ENCODE peak calls at places on chromosomes 7 and 10, in five cellular contexts. U is SJSA1; A is skeletal muscle cell; L is left colon; J is naive thymus-derived CD4-positive, alpha-beta T cell. G is an unnamed sample.

GRCh38 chr10:49431426-49431825 is 35.5 kb upstream of the DRGX start:
- DNase-seq in L (no peak), U (no peak), J (no peak), A (no peak), G (no peak)

GRCh38 chr7:46072722-46073121 is 151.7 kb upstream of the IGFBP3 start:
- DNase-seq in A (no peak), U (peak; percentile 26), J (no peak), L (no peak), G (no peak)

GRCh38 chr10:22251751-22252285 is 34.0 kb upstream of the EBLN1 start:
- DNase-seq in L (peak; percentile 65), A (no peak), J (peak; percentile 48), U (peak; percentile 75), G (peak; percentile 49)

GRCh38 chr7:127683776-127684681 is 32.0 kb downstream of the SND1 start:
- DNase-seq in U (no peak), A (peak; percentile 60), J (no peak), L (no peak), G (no peak)

GRCh38 chr7:155191901-155192478 is 105.7 kb upstream of the INSIG1 start:
- DNase-seq in U (no peak), A (no peak), L (no peak), J (no peak), G (no peak)

GRCh38 chr7:85184599-85185354 is 2.1 kb downstream of the SEMA3D start:
- DNase-seq in U (peak; percentile 7), J (no peak), A (no peak), L (peak; percentile 14), G (no peak)

GRCh38 chr10:11898372-11899066 is 75.4 kb downstream of the PROSER2 start:
- DNase-seq in A (peak; percentile 25), U (no peak), J (no peak), L (peak; percentile 25), G (peak; percentile 78)

GRCh38 chr10:95505084-95505610 is 56.0 kb downstream of the SORBS1 start:
- DNase-seq in A (no peak), U (no peak), J (no peak), L (no peak), G (no peak)

GRCh38 chr10:112517381-112517976 is 70.5 kb downstream of the VTI1A start:
- DNase-seq in L (no peak), A (no peak), J (no peak), U (no peak), G (no peak)

GRCh38 chr10:58089739-58090138 is 178.0 kb downstream of the IPMK start:
- DNase-seq in J (no peak), U (no peak), A (no peak), L (no peak), G (no peak)

GRCh38 chr10:90929179-90929578 is 8.3 kb upstream of the ANKRD1 start:
- DNase-seq in J (no peak), L (no peak), A (no peak), U (no peak), G (no peak)

GRCh38 chr10:117537436-117537903 is 5.1 kb upstream of the EMX2 start:
- DNase-seq in J (no peak), U (peak; percentile 12), L (peak; percentile 29), A (no peak), G (no peak)

GRCh38 chr7:157888579-157888978 is 551.8 kb downstream of the DNAJB6 start:
- DNase-seq in U (no peak), A (no peak), J (no peak), L (no peak), G (no peak)

GRCh38 chr10:125124114-125124486 is 36.3 kb downstream of the CTBP2 start:
- DNase-seq in A (no peak), U (no peak), L (no peak), J (no peak), G (no peak)

GRCh38 chr7:77697535-77697831 is 1.2 kb downstream of the RSBN1L start:
- DNase-seq in A (no peak), U (no peak), J (no peak), L (peak; percentile 56), G (no peak)

GRCh38 chr7:112989531-112989930 is 97.1 kb downstream of the GPR85 start:
- DNase-seq in L (no peak), J (no peak), U (no peak), A (no peak), G (no peak)

GRCh38 chr7:51071427-51071826 is 245.2 kb downstream of the COBL start:
- DNase-seq in A (no peak), U (no peak), L (no peak), J (no peak), G (no peak)